ENCODE peak calls at places on chromosome 9, in four cellular contexts. B is Daoy, N is NCI-H1092 treated with DMSO at 0.1 percent for 48 hours, L is AG04450. H is an unnamed sample.

GRCh38 chr9:6870650-6871477 is 113.1 kb downstream of the KDM4C start:
- DNase-seq in L (no peak), B (no peak), N (no peak), H (no peak)

GRCh38 chr9:75814667-75815066 is 75.8 kb upstream of the PCSK5 start:
- DNase-seq in B (no peak), L (no peak), N (no peak), H (peak; percentile 76)

GRCh38 chr9:103037508-103038477 is 42.7 kb downstream of the CYLC2 start:
- DNase-seq in B (no peak), N (no peak), L (no peak), H (no peak)

GRCh38 chr9:126833710-126834345 is 26.6 kb upstream of the ZBTB34 start:
- DNase-seq in L (no peak), B (no peak), N (no peak), H (no peak)

GRCh38 chr9:14961372-14962068 is 51.3 kb upstream of the FREM1 start:
- DNase-seq in N (no peak), B (peak; percentile 23), L (no peak), H (no peak)

GRCh38 chr9:9387511-9388115 is 1225.2 kb downstream of the PTPRD start:
- DNase-seq in L (no peak), N (no peak), B (no peak), H (no peak)

GRCh38 chr9:89675403-89675771 is 70.6 kb downstream of the GADD45G start:
- DNase-seq in B (no peak), L (no peak), N (no peak), H (no peak)

GRCh38 chr9:87950296-87950695 is 24.0 kb downstream of the CDK20 start:
- DNase-seq in B (no peak), L (no peak), N (no peak), H (no peak)